ENCODE peak calls at places on chromosomes 4 and X, in six cellular contexts. K is right lobe of liver, N is PC-3, Q is cardiac muscle cell, F is A549, X is uterus. Z is an unnamed sample.

GRCh38 chr4:45663495-45664148 is 460.2 kb downstream of the GABRG1 start:
- DNase-seq in F (no peak), Q (peak), X (no peak), K (no peak), N (no peak), Z (no peak)

GRCh38 chr4:55161739-55162138 is 36.3 kb upstream of the KDR start:
- DNase-seq in K (no peak), X (no peak), Q (no peak), F (no peak), N (no peak), Z (no peak)

GRCh38 chrX:82748901-82749505 is 759.1 kb upstream of the POU3F4 start:
- DNase-seq in N (peak), F (no peak), X (no peak), K (no peak), Q (no peak), Z (no peak)

GRCh38 chrX:38699603-38700110 is 101.6 kb upstream of the MID1IP1 start:
- DNase-seq in X (no peak), K (no peak), N (no peak), Q (peak), F (no peak), Z (no peak)

GRCh38 chr4:61556277-61556676 is 356.2 kb downstream of the ADGRL3 start:
- DNase-seq in Q (no peak), K (no peak), F (peak), X (no peak), N (no peak), Z (no peak)

GRCh38 chrX:49193542-49193964 is 6.4 kb downstream of the SYP start:
- DNase-seq in X (no peak), Q (no peak), N (no peak), F (no peak), K (no peak), Z (no peak)

GRCh38 chr4:150336676-150337412 is 245.1 kb upstream of the MAB21L2 start:
- DNase-seq in Q (peak), K (no peak), X (no peak), F (no peak), N (no peak), Z (no peak)

GRCh38 chr4:110088670-110089069 is 109.7 kb downstream of the ELOVL6 start:
- DNase-seq in X (no peak), N (peak), F (peak), K (no peak), Q (no peak), Z (no peak)

GRCh38 chr4:150237110-150237852 is 159.0 kb downstream of the DCLK2 start:
- DNase-seq in Q (no peak), X (no peak), N (peak), K (no peak), F (peak), Z (no peak)

GRCh38 chr4:48944659-48945290 is 38.2 kb upstream of the OCIAD2 start:
- DNase-seq in K (no peak), F (peak), Q (no peak), X (no peak), N (peak), Z (peak)

GRCh38 chr4:169042608-169043007 is 32.6 kb upstream of the CBR4 start:
- DNase-seq in K (no peak), N (no peak), Q (no peak), X (no peak), F (no peak), Z (no peak)

GRCh38 chr4:7192252-7193039 is at the start of gene SORCS2:
- DNase-seq in Q (peak), N (peak), K (peak), F (peak), X (peak), Z (no peak)

GRCh38 chr4:133775881-133776280 is 425.7 kb downstream of the PABPC4L start:
- DNase-seq in Q (no peak), N (peak), X (no peak), F (no peak), K (no peak), Z (no peak)

GRCh38 chrX:154013614-154014360 is 5.9 kb downstream of the IRAK1 start:
- DNase-seq in Q (peak), X (no peak), K (no peak), F (peak), N (peak), Z (no peak)

GRCh38 chrX:45952030-45952429 is 593.2 kb downstream of the ZNF674 start:
- DNase-seq in K (no peak), F (no peak), Q (no peak), X (no peak), N (peak), Z (no peak)

GRCh38 chr4:186693159-186693815 is 30.4 kb downstream of the FAT1 start:
- DNase-seq in N (peak), X (no peak), F (peak), K (peak), Q (no peak), Z (no peak)

GRCh38 chr4:144421839-144422565 is 224.0 kb upstream of the HHIP start:
- DNase-seq in Q (no peak), K (no peak), X (no peak), F (no peak), N (no peak), Z (no peak)

GRCh38 chrX:23792861-23793553 is 10.0 kb downstream of the SAT1 start:
- DNase-seq in F (no peak), X (no peak), Q (no peak), K (no peak), N (no peak), Z (no peak)

GRCh38 chr4:1356181-1356998 is 9.4 kb downstream of the UVSSA start:
- DNase-seq in Q (peak), X (peak), N (peak), F (peak), K (peak), Z (no peak)

GRCh38 chr4:1506956-1507721 is 100.9 kb upstream of the NKX1-1 start:
- DNase-seq in Q (no peak), F (no peak), N (no peak), K (no peak), X (no peak), Z (no peak)

GRCh38 chr4:23355263-23355662 is 534.6 kb downstream of the PPARGC1A start:
- DNase-seq in F (no peak), K (no peak), X (no peak), N (no peak), Q (no peak), Z (no peak)

GRCh38 chr4:78691971-78692814 is 84.0 kb upstream of the BMP2K start:
- DNase-seq in N (no peak), X (no peak), Q (peak), F (no peak), K (no peak), Z (no peak)

GRCh38 chrX:110346681-110347080 is 12.0 kb upstream of the RTL9 start:
- DNase-seq in N (no peak), Q (peak), K (no peak), F (no peak), X (no peak), Z (no peak)

GRCh38 chr4:175443547-175443946 is 368.5 kb downstream of the GPM6A start:
- DNase-seq in Q (no peak), X (no peak), F (no peak), N (peak), K (no peak), Z (no peak)
- TF ChIP-seq CTCF in Q (no peak), X (no peak), F (no peak), N (no peak), K (no peak), Z (no peak)

DNA sequence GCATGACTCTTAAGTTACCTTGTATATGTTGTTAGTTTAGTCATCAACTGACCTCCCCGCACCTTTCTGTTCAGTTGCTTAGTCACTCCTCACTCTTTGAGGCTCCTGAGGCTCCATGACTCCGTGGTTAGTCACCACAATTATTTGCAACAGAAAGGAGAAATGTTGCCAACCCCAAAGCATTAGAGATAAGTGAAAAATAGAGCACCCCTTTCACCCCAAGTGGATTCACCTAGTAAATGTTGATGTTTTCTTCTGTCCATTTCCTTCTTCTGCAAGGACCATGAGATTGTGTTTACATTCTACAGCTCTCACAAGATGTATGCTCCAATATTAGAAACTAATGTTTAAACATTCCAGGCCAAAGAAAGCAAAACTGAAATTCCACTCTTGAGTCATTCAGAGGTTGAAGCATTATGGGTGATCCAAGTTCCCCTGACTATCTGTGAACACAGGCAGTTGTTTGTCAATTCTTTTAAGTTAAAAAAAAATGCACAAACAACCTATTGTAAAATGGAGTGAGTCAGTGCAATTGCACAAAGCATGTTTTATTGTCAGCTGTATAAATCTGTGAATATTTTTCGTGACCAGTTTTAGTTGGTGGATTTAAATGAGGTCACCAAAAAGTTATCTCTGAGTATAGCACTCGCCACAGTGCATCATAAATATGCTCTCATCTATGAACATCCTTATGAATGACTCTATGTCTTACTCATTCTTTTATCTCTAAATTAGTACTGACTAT is 552.4 kb upstream of the MAGEB2 start:
- DNase-seq in K (no peak), X (no peak), Q (no peak), F (peak), N (peak), Z (peak)
- H3K4me3 ChIP-seq in K (no peak), X (no peak), Q (no peak), F (peak), N (peak), Z (no peak)

GRCh38 chr4:3145251-3145908 is 70.9 kb downstream of the HTT start:
- DNase-seq in Q (peak), X (no peak), K (no peak), N (peak), F (no peak), Z (no peak)
- TF ChIP-seq CTCF in Q (no peak), X (no peak), K (no peak), N (peak), F (peak), Z (no peak)

DNA sequence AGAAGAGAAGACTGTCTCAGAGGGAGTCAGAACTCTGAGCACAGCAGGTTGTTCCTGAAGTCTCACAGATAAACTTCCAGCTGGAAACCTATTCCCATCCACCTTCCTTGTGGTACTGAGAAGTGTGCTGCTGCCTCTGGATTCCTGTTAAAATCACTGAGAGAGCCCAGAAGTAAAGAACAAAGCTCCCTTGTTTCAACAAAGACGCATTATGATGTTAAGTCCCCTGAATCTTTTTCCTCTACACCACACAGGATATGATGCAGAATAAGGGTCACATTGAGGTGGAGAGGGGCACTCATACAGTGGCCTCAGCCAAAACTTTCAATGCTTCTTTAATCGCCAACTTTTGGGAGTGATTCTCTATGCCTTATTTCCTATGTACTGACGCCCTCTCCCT is 321.0 kb downstream of the OPHN1 start:
- DNase-seq in Q (no peak), N (peak), X (no peak), K (no peak), F (no peak), Z (no peak)
- H3K4me3 ChIP-seq in Q (no peak), N (no peak), X (no peak), K (no peak), F (no peak), Z (no peak)

GRCh38 chrX:102950908-102951866 is 14.1 kb downstream of the RAB40AL start:
- DNase-seq in F (peak), N (peak), X (peak), K (no peak), Q (peak), Z (no peak)
- TF ChIP-seq CTCF in F (peak), N (peak), X (peak), K (peak), Q (peak), Z (peak)

GRCh38 chrX:37350034-37350365 is 836 bp downstream of the PRRG1 start:
- DNase-seq in N (peak), F (peak), Q (no peak), X (no peak), K (peak), Z (no peak)
- H3K4me3 ChIP-seq in N (peak), F (peak), Q (peak), X (peak), K (peak), Z (no peak)